ENCODE peak calls at places on chromosomes 12 and 14, in six cellular contexts. One of them, this sample, is unnamed. For H3K4me1, the result is how much of the 10 kb centered on the place peaks cover.

GRCh38 chr14:80567905-80568512 is 356.7 kb upstream of the DIO2 start:
- DNase-seq in mammary epithelial cell: peak
- DNase-seq in fibroblast of lung: peak
- DNase-seq in K562: no peak
- DNase-seq in HepG2: no peak
- DNase-seq in A673: no peak
- DNase-seq in this sample: no peak

GRCh38 chr12:57139796-57140649 is 7.4 kb downstream of the LRP1-AS start:
- DNase-seq in K562: no peak
- DNase-seq in mammary epithelial cell: no peak
- DNase-seq in fibroblast of lung: peak
- DNase-seq in HepG2: no peak
- DNase-seq in A673: no peak
- DNase-seq in this sample: no peak

GRCh38 chr12:99005601-99006000 is 360.5 kb downstream of the APAF1 start:
- DNase-seq in HepG2: no peak
- DNase-seq in mammary epithelial cell: no peak
- DNase-seq in K562: no peak
- DNase-seq in fibroblast of lung: no peak
- DNase-seq in A673: no peak
- DNase-seq in this sample: no peak

GRCh38 chr12:6916426-6917200 is 2.2 kb downstream of the ENO2 start:
- DNase-seq in fibroblast of lung: no peak
- DNase-seq in A673: no peak
- DNase-seq in K562: no peak
- DNase-seq in mammary epithelial cell: no peak
- DNase-seq in HepG2: no peak
- DNase-seq in this sample: no peak

GRCh38 chr12:116955382-116956021 is 44.8 kb downstream of the FBXW8 start:
- DNase-seq in K562: peak
- DNase-seq in A673: peak
- DNase-seq in mammary epithelial cell: peak
- DNase-seq in fibroblast of lung: no peak
- DNase-seq in HepG2: peak
- DNase-seq in this sample: no peak

GRCh38 chr12:22803725-22804124 is 178.8 kb downstream of the ETNK1 start:
- DNase-seq in A673: no peak
- DNase-seq in HepG2: no peak
- DNase-seq in fibroblast of lung: no peak
- DNase-seq in K562: no peak
- DNase-seq in mammary epithelial cell: no peak
- DNase-seq in this sample: no peak

GRCh38 chr12:1572731-1573130 is 21.6 kb downstream of the FBXL14 start:
- DNase-seq in HepG2: no peak
- DNase-seq in A673: no peak
- DNase-seq in fibroblast of lung: no peak
- DNase-seq in mammary epithelial cell: no peak
- DNase-seq in K562: no peak
- DNase-seq in this sample: no peak

GRCh38 chr12:26090853-26091510 is 33.9 kb downstream of the BHLHE41 start:
- DNase-seq in HepG2: peak
- DNase-seq in fibroblast of lung: peak
- DNase-seq in A673: no peak
- DNase-seq in mammary epithelial cell: peak
- DNase-seq in K562: no peak
- DNase-seq in this sample: no peak

GRCh38 chr12:32198555-32198954 is 91.9 kb downstream of the BICD1 start:
- DNase-seq in mammary epithelial cell: peak
- DNase-seq in K562: no peak
- DNase-seq in HepG2: no peak
- DNase-seq in A673: no peak
- DNase-seq in fibroblast of lung: peak
- DNase-seq in this sample: peak

GRCh38 chr12:98416845-98417244 is 98.5 kb upstream of the TMPO start:
- DNase-seq in HepG2: no peak
- DNase-seq in K562: peak
- DNase-seq in mammary epithelial cell: peak
- DNase-seq in fibroblast of lung: peak
- DNase-seq in A673: peak
- DNase-seq in this sample: peak

GRCh38 chr12:10018390-10018789 is 8.0 kb downstream of the CLEC12B start:
- DNase-seq in HepG2: no peak
- DNase-seq in fibroblast of lung: no peak
- DNase-seq in K562: no peak
- DNase-seq in mammary epithelial cell: no peak
- DNase-seq in A673: no peak
- DNase-seq in this sample: peak

GRCh38 chr12:128111951-128112350 is 155.0 kb upstream of the TMEM132C start:
- DNase-seq in A673: no peak
- DNase-seq in fibroblast of lung: no peak
- DNase-seq in K562: no peak
- DNase-seq in HepG2: no peak
- DNase-seq in mammary epithelial cell: no peak
- DNase-seq in this sample: no peak

GRCh38 chr14:22070119-22070982 is 396.7 kb upstream of the OR4E1 start:
- DNase-seq in fibroblast of lung: no peak
- DNase-seq in mammary epithelial cell: peak
- DNase-seq in K562: no peak
- DNase-seq in HepG2: no peak
- DNase-seq in A673: peak
- DNase-seq in this sample: peak

GRCh38 chr12:30862486-30862885 is 64.1 kb upstream of the TSPAN11 start:
- DNase-seq in fibroblast of lung: peak
- DNase-seq in HepG2: no peak
- DNase-seq in A673: peak
- DNase-seq in K562: no peak
- DNase-seq in mammary epithelial cell: no peak
- DNase-seq in this sample: no peak

GRCh38 chr14:63951429-63951828 is 98.6 kb downstream of the SYNE2 start:
- DNase-seq in mammary epithelial cell: no peak
- DNase-seq in A673: no peak
- DNase-seq in HepG2: no peak
- DNase-seq in fibroblast of lung: no peak
- DNase-seq in K562: no peak
- DNase-seq in this sample: no peak

GRCh38 chr14:78746086-78746595 is 576.0 kb downstream of the NRXN3 start:
- DNase-seq in fibroblast of lung: no peak
- DNase-seq in mammary epithelial cell: no peak
- DNase-seq in A673: no peak
- DNase-seq in K562: no peak
- DNase-seq in HepG2: no peak
- DNase-seq in this sample: no peak

GRCh38 chr12:108638141-108638823 is 4.6 kb upstream of the SELPLG start:
- DNase-seq in K562: no peak
- DNase-seq in fibroblast of lung: no peak
- DNase-seq in mammary epithelial cell: no peak
- DNase-seq in HepG2: no peak
- DNase-seq in A673: no peak
- DNase-seq in this sample: peak

GRCh38 chr12:12147111-12147510 is 76.4 kb downstream of the BCL2L14 start:
- DNase-seq in HepG2: no peak
- DNase-seq in fibroblast of lung: peak
- DNase-seq in A673: no peak
- DNase-seq in K562: no peak
- DNase-seq in mammary epithelial cell: no peak
- DNase-seq in this sample: peak

GRCh38 chr14:61176686-61177085 is 104.5 kb downstream of the TMEM30B start:
- DNase-seq in A673: no peak
- DNase-seq in K562: no peak
- DNase-seq in HepG2: no peak
- DNase-seq in mammary epithelial cell: no peak
- DNase-seq in fibroblast of lung: peak
- DNase-seq in this sample: no peak

GRCh38 chr12:124680863-124681778 is 113.7 kb upstream of the NCOR2 start:
- DNase-seq in K562: peak
- DNase-seq in HepG2: peak
- DNase-seq in mammary epithelial cell: peak
- DNase-seq in fibroblast of lung: peak
- DNase-seq in A673: no peak
- DNase-seq in this sample: peak

GRCh38 chr14:104080557-104081492 is 4.7 kb upstream of the ASPG start:
- DNase-seq in A673: no peak
- DNase-seq in K562: no peak
- DNase-seq in fibroblast of lung: no peak
- DNase-seq in HepG2: no peak
- DNase-seq in mammary epithelial cell: no peak
- DNase-seq in this sample: no peak

GRCh38 chr12:79885956-79886490 is 48.9 kb downstream of the PPP1R12A start:
- DNase-seq in fibroblast of lung: peak
- DNase-seq in A673: no peak
- DNase-seq in HepG2: no peak
- DNase-seq in K562: no peak
- DNase-seq in mammary epithelial cell: no peak
- DNase-seq in this sample: peak

GRCh38 chr14:65277027-65277426 is 135.5 kb upstream of the FUT8 start:
- DNase-seq in A673: no peak
- DNase-seq in HepG2: no peak
- DNase-seq in fibroblast of lung: peak
- DNase-seq in K562: no peak
- DNase-seq in mammary epithelial cell: peak
- DNase-seq in this sample: no peak

GRCh38 chr12:105601158-105601557 is 270.7 kb downstream of the C12orf75 start:
- DNase-seq in K562: no peak
- DNase-seq in A673: no peak
- DNase-seq in mammary epithelial cell: no peak
- DNase-seq in HepG2: no peak
- DNase-seq in fibroblast of lung: peak
- DNase-seq in this sample: no peak

GRCh38 chr12:34406228-34406995 is 384.1 kb downstream of the ALG10 start:
- DNase-seq in HepG2: no peak
- DNase-seq in K562: no peak
- DNase-seq in mammary epithelial cell: no peak
- DNase-seq in fibroblast of lung: no peak
- DNase-seq in A673: no peak
- DNase-seq in this sample: no peak

GRCh38 chr12:10967409-10967808 is 19.3 kb downstream of the TAS2R50 start:
- DNase-seq in HepG2: no peak
- DNase-seq in K562: no peak
- DNase-seq in A673: peak
- DNase-seq in mammary epithelial cell: peak
- DNase-seq in fibroblast of lung: peak
- DNase-seq in this sample: peak

GRCh38 chr14:95918466-95918865 is 41.8 kb downstream of the TUNAR start:
- DNase-seq in fibroblast of lung: no peak
- DNase-seq in HepG2: no peak
- DNase-seq in mammary epithelial cell: no peak
- DNase-seq in A673: no peak
- DNase-seq in K562: no peak
- DNase-seq in this sample: no peak
- TF ChIP-seq EZH2 in fibroblast of lung: no peak
- TF ChIP-seq EZH2 in HepG2: no peak
- TF ChIP-seq EZH2 in mammary epithelial cell: no peak
- TF ChIP-seq EZH2 in A673: no peak
- TF ChIP-seq EZH2 in K562: no peak
- TF ChIP-seq EZH2 in this sample: no peak

DNA sequence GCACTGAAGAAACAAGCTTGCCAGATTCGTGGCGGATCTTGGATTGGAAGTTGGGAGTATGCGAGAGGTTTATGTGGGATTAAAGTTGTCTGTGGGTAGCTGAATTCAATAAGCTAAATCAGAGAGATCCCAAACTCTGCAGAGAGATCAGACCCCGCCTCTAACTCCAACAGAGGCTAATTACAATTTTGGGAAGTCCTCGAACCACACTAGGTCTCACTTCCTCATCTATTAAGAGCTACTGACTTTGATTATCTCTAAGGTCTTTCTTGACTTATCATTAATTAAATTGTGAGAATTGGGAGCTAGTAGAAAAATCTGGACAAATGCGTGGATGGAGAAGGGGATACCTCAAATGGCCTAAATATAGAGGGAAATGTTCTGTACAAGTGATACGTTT is 9.1 kb downstream of the NTF3 start:
- DNase-seq in mammary epithelial cell: no peak
- DNase-seq in fibroblast of lung: no peak
- DNase-seq in K562: no peak
- DNase-seq in A673: no peak
- DNase-seq in HepG2: no peak
- DNase-seq in this sample: no peak
- H3K4me1 ChIP-seq in mammary epithelial cell: under half
- H3K4me1 ChIP-seq in fibroblast of lung: under half
- H3K4me1 ChIP-seq in K562: under half
- H3K4me1 ChIP-seq in A673: under half
- H3K4me1 ChIP-seq in HepG2: under half
- H3K4me1 ChIP-seq in this sample: under half

GRCh38 chr14:92323031-92323915 is at the start of gene SLC24A4:
- DNase-seq in K562: no peak
- DNase-seq in fibroblast of lung: peak
- DNase-seq in A673: peak
- DNase-seq in mammary epithelial cell: peak
- DNase-seq in HepG2: no peak
- DNase-seq in this sample: no peak

GRCh38 chr14:92321701-92322100 is 1.3 kb upstream of the SLC24A4 start:
- DNase-seq in A673: no peak
- DNase-seq in K562: no peak
- DNase-seq in fibroblast of lung: no peak
- DNase-seq in mammary epithelial cell: no peak
- DNase-seq in HepG2: no peak
- DNase-seq in this sample: no peak

GRCh38 chr14:92325835-92326234 is 2.9 kb downstream of the SLC24A4 start:
- DNase-seq in fibroblast of lung: no peak
- DNase-seq in mammary epithelial cell: no peak
- DNase-seq in HepG2: no peak
- DNase-seq in K562: no peak
- DNase-seq in A673: no peak
- DNase-seq in this sample: no peak

GRCh38 chr14:92323916-92324818 is 1.2 kb downstream of the SLC24A4 start:
- DNase-seq in mammary epithelial cell: peak
- DNase-seq in A673: no peak
- DNase-seq in HepG2: no peak
- DNase-seq in K562: no peak
- DNase-seq in fibroblast of lung: no peak
- DNase-seq in this sample: no peak

GRCh38 chr14:92322516-92322915 is 449 bp upstream of the SLC24A4 start:
- DNase-seq in HepG2: no peak
- DNase-seq in K562: no peak
- DNase-seq in fibroblast of lung: no peak
- DNase-seq in A673: no peak
- DNase-seq in mammary epithelial cell: no peak
- DNase-seq in this sample: no peak
- TF ChIP-seq EZH2 in HepG2: no peak
- TF ChIP-seq EZH2 in K562: no peak
- TF ChIP-seq EZH2 in fibroblast of lung: no peak
- TF ChIP-seq EZH2 in A673: no peak
- TF ChIP-seq EZH2 in mammary epithelial cell: no peak
- TF ChIP-seq EZH2 in this sample: no peak

GRCh38 chr12:104296718-104297117 is 6.8 kb upstream of the EID3 start:
- DNase-seq in mammary epithelial cell: no peak
- DNase-seq in fibroblast of lung: no peak
- DNase-seq in K562: no peak
- DNase-seq in HepG2: no peak
- DNase-seq in A673: no peak
- DNase-seq in this sample: no peak
- H3K4me1 ChIP-seq in mammary epithelial cell: under half
- H3K4me1 ChIP-seq in fibroblast of lung: under half
- H3K4me1 ChIP-seq in K562: under half
- H3K4me1 ChIP-seq in HepG2: half or more
- H3K4me1 ChIP-seq in A673: under half
- H3K4me1 ChIP-seq in this sample: half or more